ENCODE peak calls at places on chromosomes 5 and 9, in eight cellular contexts. S is fibroblast of pulmonary artery; B is A549; P is GM23338; R is cardiac muscle cell; N is CD8-positive, alpha-beta T cell; Z is OCI-LY7; L is CD8-positive, alpha-beta memory T cell. E is an unnamed sample.

GRCh38 chr9:122936464-122936863 is 4.4 kb upstream of the RABGAP1 start:
- DNase-seq in P (no peak), R (no peak), S (no peak), Z (no peak), L (no peak), B (no peak), N (no peak), E (no peak)

GRCh38 chr5:74516217-74516636 is 124.3 kb downstream of the ENC1 start:
- DNase-seq in L (no peak), P (peak), Z (no peak), B (peak), N (no peak), R (no peak), S (no peak), E (no peak)

GRCh38 chr5:53956632-53957031 is 353.7 kb downstream of the ARL15 start:
- DNase-seq in L (no peak), N (no peak), B (no peak), S (no peak), P (no peak), R (no peak), Z (no peak), E (no peak)

GRCh38 chr5:154197801-154198461 is 7.4 kb downstream of the GALNT10 start:
- DNase-seq in R (peak), N (no peak), B (peak), S (peak), Z (no peak), L (peak), P (no peak), E (no peak)

GRCh38 chr5:139294372-139295165 is 1.0 kb downstream of the MATR3 start:
- DNase-seq in B (peak), S (peak), L (peak), R (peak), P (peak), Z (peak), N (peak), E (peak)

GRCh38 chr5:157734466-157734865 is 3.2 kb downstream of the THG1L start:
- DNase-seq in R (no peak), L (no peak), B (no peak), P (no peak), N (no peak), Z (no peak), S (no peak), E (no peak)

GRCh38 chr5:137778772-137779564 is 24.8 kb upstream of the HNRNPA0 start:
- DNase-seq in S (peak), P (peak), N (no peak), L (no peak), R (peak), B (peak), Z (peak), E (no peak)

GRCh38 chr5:14560091-14560595 is 21.4 kb upstream of the OTULINL start:
- DNase-seq in Z (no peak), P (no peak), L (peak), S (no peak), R (no peak), N (no peak), B (no peak), E (no peak)

GRCh38 chr9:116493183-116493582 is 193.9 kb upstream of the TRIM32 start:
- DNase-seq in R (no peak), L (no peak), S (no peak), Z (no peak), B (no peak), N (no peak), P (peak), E (no peak)

GRCh38 chr5:135025730-135026644 is 8.0 kb downstream of the PITX1 start:
- DNase-seq in P (no peak), B (no peak), Z (peak), N (no peak), R (no peak), S (no peak), L (no peak), E (no peak)

GRCh38 chr9:127561491-127562270 is 50.4 kb upstream of the STXBP1 start:
- DNase-seq in P (peak), S (peak), Z (no peak), N (no peak), R (peak), L (no peak), B (peak), E (peak)

GRCh38 chr5:60489856-60490255 is 210.1 kb downstream of the DEPDC1B start:
- DNase-seq in L (no peak), Z (no peak), S (no peak), R (no peak), N (no peak), P (no peak), B (no peak), E (no peak)
- H3K4me3 ChIP-seq in L (no peak), Z (no peak), S (no peak), R (no peak), N (no peak), P (no peak), B (no peak), E (peak)

DNA sequence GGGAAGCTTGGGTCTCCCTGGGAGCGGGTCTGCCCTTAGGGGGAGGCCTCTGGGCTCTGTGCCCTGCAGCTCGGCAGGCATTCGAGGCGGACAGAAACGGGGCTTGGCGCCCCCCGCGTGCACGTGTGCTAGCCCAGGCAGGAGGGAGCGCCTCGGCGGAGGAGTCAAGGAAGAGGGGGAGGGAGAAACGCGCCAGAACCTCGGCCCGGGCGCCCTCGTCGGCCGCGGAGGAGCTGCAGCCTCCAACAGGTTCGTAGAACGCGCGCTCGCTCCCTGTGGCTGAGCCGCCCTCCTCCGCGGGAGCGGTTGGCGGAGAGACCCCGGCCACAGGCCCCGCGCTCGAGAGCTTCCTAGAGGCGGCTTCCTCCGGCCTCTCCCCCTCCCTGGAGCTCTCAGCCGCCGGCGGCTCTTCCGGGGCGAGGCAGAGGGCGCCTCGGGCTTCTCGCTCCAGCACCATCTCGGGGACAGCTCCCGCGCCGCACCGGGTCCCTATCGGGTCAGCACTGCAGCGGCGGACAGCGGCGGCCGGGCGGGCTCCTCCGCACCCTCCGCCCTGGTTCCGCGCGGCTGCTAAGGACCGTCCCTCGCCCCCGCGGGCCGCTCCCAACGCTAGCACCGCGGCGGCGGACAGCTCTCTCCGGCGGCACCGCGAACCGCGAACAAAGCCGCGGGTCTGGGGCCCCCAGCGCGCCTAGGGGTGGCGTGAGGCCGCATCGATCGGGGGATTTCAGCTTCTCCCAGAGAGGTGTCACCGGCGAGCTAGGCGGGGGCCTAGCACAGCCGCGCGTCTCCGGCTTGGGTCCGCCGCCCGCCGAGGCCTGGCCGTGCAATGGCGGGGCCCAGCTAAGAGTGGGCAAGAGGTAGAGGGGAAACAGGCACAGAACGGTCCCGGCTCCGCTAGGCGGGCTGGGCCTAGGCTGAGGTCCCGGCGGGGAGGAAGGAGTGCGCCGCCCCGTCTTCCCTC is 74.6 kb upstream of the CPLX2 start:
- DNase-seq in P (peak), L (peak), B (peak), R (peak), N (peak), S (peak), Z (no peak), E (peak)
- H3K4me3 ChIP-seq in P (peak), L (no peak), B (peak), R (peak), N (peak), S (peak), Z (no peak), E (no peak)

GRCh38 chr5:158876263-158876942 is 223.3 kb downstream of the EBF1 start:
- DNase-seq in N (no peak), Z (peak), L (no peak), B (no peak), R (no peak), S (no peak), P (no peak), E (no peak)
- H3K4me3 ChIP-seq in N (no peak), Z (peak), L (no peak), B (no peak), R (no peak), S (no peak), P (no peak), E (no peak)

DNA sequence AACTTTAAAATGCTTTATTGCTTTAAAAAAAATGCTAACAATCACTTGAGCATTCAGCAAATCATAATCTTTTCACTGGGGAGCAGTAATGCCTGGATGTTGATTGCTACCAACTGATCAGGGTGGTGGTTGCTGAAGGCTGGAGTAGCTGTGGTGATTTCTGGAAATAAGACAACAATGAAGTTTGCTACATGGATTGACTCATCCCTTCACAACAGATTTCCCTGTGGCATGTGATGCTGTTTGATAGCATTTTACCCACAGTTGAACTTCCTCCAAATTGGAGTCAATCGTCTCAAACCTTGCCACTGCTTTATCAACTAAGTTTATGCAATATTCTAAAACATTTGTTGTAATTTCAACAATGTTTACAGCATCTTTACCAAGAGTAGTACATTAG is 83.3 kb downstream of the MLLT3 start:
- DNase-seq in R (peak), L (no peak), Z (no peak), S (peak), N (no peak), B (no peak), P (no peak), E (no peak)
- H3K4me3 ChIP-seq in R (no peak), L (no peak), Z (no peak), S (no peak), N (no peak), B (no peak), P (no peak), E (no peak)

GRCh38 chr5:170184007-170184687 is 48.6 kb upstream of the C5orf58 start:
- DNase-seq in R (peak), P (peak), S (peak), N (no peak), B (peak), L (peak), Z (peak), E (no peak)
- H3K4me3 ChIP-seq in R (no peak), P (no peak), S (no peak), N (no peak), B (no peak), L (no peak), Z (no peak), E (no peak)

DNA sequence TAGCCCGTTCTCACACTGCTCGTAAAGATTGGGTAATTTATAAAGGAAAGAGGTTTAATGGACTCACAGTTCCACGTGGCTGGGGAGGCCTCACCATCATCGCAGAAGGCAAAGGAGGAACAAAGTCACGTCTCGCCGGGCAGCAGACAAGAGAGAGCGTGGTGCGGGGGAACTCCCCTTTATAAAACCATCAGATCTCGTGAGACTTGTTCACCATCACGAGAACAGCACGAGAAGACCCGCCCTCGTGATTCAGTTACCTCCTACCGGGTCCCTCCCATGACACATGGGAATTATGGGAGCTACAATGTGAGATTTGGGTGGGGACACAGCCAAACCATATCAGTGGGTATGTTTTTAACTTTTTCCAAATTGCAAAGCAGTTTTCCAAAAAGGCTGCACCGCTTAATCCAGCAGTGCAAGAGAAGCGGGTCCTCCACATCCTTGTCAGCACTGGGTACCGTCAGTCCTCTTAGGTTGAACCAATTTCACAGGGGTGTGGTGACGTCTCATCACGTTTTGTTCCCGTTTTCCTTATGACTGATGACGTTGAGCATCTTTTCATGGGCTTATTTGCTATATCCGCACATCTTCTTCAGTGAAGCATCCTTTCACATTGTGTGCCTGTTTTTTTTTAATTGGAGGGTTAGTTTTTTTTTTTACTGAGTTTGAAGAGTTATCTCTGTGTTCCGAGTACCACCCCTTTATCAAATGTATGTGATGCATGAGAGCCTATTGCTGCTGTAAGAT is 8.0 kb upstream of the FCN2 start:
- DNase-seq in R (no peak), N (no peak), P (no peak), Z (peak), L (no peak), B (no peak), S (no peak), E (no peak)
- H3K4me3 ChIP-seq in R (no peak), N (no peak), P (no peak), Z (no peak), L (no peak), B (no peak), S (no peak), E (no peak)